ENCODE peak calls at places on chromosomes 13 and 19, in seven cellular contexts. Q, T, U, X, N, A and R are unnamed samples.

GRCh38 chr13:39938591-39938990 is 283.1 kb downstream of the COG6 start:
- DNase-seq in U (no peak), X (no peak), Q (no peak), N (no peak), T (no peak), A (no peak), R (no peak)

GRCh38 chr13:94556016-94556415 is 39.9 kb downstream of the TGDS start:
- DNase-seq in U (no peak), A (no peak), Q (no peak), X (no peak), T (no peak), N (no peak), R (no peak)

GRCh38 chr13:77358001-77358400 is 31.1 kb upstream of the MYCBP2 start:
- DNase-seq in N (no peak), T (no peak), U (no peak), A (no peak), X (no peak), Q (no peak), R (no peak)

GRCh38 chr13:95546919-95547318 is 5.6 kb upstream of the CLDN10 start:
- DNase-seq in X (no peak), T (no peak), U (no peak), N (no peak), A (no peak), Q (no peak), R (no peak)

GRCh38 chr19:7533925-7534480 is 1.5 kb upstream of the PNPLA6 start:
- DNase-seq in X (peak; percentile 80), A (peak; percentile 42), N (peak; percentile 74), T (peak; percentile 80), Q (peak; percentile 88), U (peak; percentile 82), R (peak; percentile 85)

GRCh38 chr19:51318687-51319675 is 7.5 kb downstream of the IGLON5 start:
- DNase-seq in U (no peak), N (no peak), A (no peak), X (no peak), T (no peak), Q (no peak), R (no peak)

GRCh38 chr13:98390086-98390697 is 186.7 kb downstream of the STK24 start:
- DNase-seq in N (no peak), T (no peak), A (no peak), U (no peak), Q (no peak), X (no peak), R (no peak)

GRCh38 chr19:23991170-23991569 is 76.5 kb downstream of the ZNF726 start:
- DNase-seq in T (no peak), N (no peak), Q (no peak), A (no peak), X (peak; percentile 73), U (no peak), R (no peak)

GRCh38 chr19:4722671-4723464 is 774 bp downstream of the DPP9 start:
- DNase-seq in U (no peak), Q (no peak), X (peak; percentile 25), A (no peak), N (no peak), T (peak; percentile 35), R (no peak)